ENCODE peak calls at places on chromosomes 4 and X, in six cellular contexts. One of them, this sample, is unnamed.

GRCh38 chr4:87835732-87836131 is 3.0 kb downstream of the MEPE start:
- DNase-seq in fibroblast of mammary gland: peak
- DNase-seq in dorsolateral prefrontal cortex: no peak
- DNase-seq in mucosa of descending colon: no peak
- DNase-seq in prostate gland: no peak
- DNase-seq in heart left ventricle: no peak
- DNase-seq in this sample: no peak

GRCh38 chrX:150693782-150694574 is 782 bp downstream of the MTMR1 start:
- DNase-seq in fibroblast of mammary gland: peak
- DNase-seq in dorsolateral prefrontal cortex: no peak
- DNase-seq in mucosa of descending colon: peak
- DNase-seq in prostate gland: peak
- DNase-seq in heart left ventricle: peak
- DNase-seq in this sample: peak

GRCh38 chr4:159778298-159778697 is 675.4 kb downstream of the RAPGEF2 start:
- DNase-seq in fibroblast of mammary gland: no peak
- DNase-seq in dorsolateral prefrontal cortex: no peak
- DNase-seq in mucosa of descending colon: no peak
- DNase-seq in prostate gland: no peak
- DNase-seq in heart left ventricle: no peak
- DNase-seq in this sample: no peak

GRCh38 chr4:124199755-124200154 is 512.8 kb downstream of the ANKRD50 start:
- DNase-seq in fibroblast of mammary gland: peak
- DNase-seq in dorsolateral prefrontal cortex: no peak
- DNase-seq in mucosa of descending colon: no peak
- DNase-seq in prostate gland: no peak
- DNase-seq in heart left ventricle: no peak
- DNase-seq in this sample: no peak

GRCh38 chr4:80266267-80266901 is at the start of gene FGF5:
- DNase-seq in fibroblast of mammary gland: peak
- DNase-seq in dorsolateral prefrontal cortex: no peak
- DNase-seq in mucosa of descending colon: peak
- DNase-seq in prostate gland: peak
- DNase-seq in heart left ventricle: peak
- DNase-seq in this sample: no peak

GRCh38 chrX:103413981-103414380 is 37.6 kb downstream of the BEX3 start:
- DNase-seq in fibroblast of mammary gland: no peak
- DNase-seq in dorsolateral prefrontal cortex: peak
- DNase-seq in mucosa of descending colon: no peak
- DNase-seq in prostate gland: no peak
- DNase-seq in heart left ventricle: no peak
- DNase-seq in this sample: no peak

GRCh38 chr4:85823295-85823694 is 348.3 kb downstream of the ARHGAP24 start:
- DNase-seq in fibroblast of mammary gland: peak
- DNase-seq in dorsolateral prefrontal cortex: no peak
- DNase-seq in mucosa of descending colon: no peak
- DNase-seq in prostate gland: no peak
- DNase-seq in heart left ventricle: no peak
- DNase-seq in this sample: no peak

GRCh38 chr4:112145326-112145819 is at the start of gene FAM241A:
- DNase-seq in fibroblast of mammary gland: peak
- DNase-seq in dorsolateral prefrontal cortex: peak
- DNase-seq in mucosa of descending colon: peak
- DNase-seq in prostate gland: peak
- DNase-seq in heart left ventricle: peak
- DNase-seq in this sample: peak

GRCh38 chrX:57821703-57822375 is 88.4 kb downstream of the ZXDA start:
- DNase-seq in fibroblast of mammary gland: peak
- DNase-seq in dorsolateral prefrontal cortex: no peak
- DNase-seq in mucosa of descending colon: no peak
- DNase-seq in prostate gland: peak
- DNase-seq in heart left ventricle: no peak
- DNase-seq in this sample: no peak

GRCh38 chr4:158008551-158009218 is 164.1 kb downstream of the GASK1B start:
- DNase-seq in fibroblast of mammary gland: peak
- DNase-seq in dorsolateral prefrontal cortex: no peak
- DNase-seq in mucosa of descending colon: no peak
- DNase-seq in prostate gland: peak
- DNase-seq in heart left ventricle: no peak
- DNase-seq in this sample: no peak

GRCh38 chr4:152342293-152342692 is 193.6 kb downstream of the FBXW7 start:
- DNase-seq in fibroblast of mammary gland: peak
- DNase-seq in dorsolateral prefrontal cortex: no peak
- DNase-seq in mucosa of descending colon: no peak
- DNase-seq in prostate gland: no peak
- DNase-seq in heart left ventricle: no peak
- DNase-seq in this sample: no peak

GRCh38 chr4:8865681-8866310 is 5.8 kb downstream of the HMX1 start:
- DNase-seq in fibroblast of mammary gland: no peak
- DNase-seq in dorsolateral prefrontal cortex: no peak
- DNase-seq in mucosa of descending colon: no peak
- DNase-seq in prostate gland: no peak
- DNase-seq in heart left ventricle: no peak
- DNase-seq in this sample: no peak

GRCh38 chr4:7988437-7988836 is 48.8 kb upstream of the AFAP1 start:
- DNase-seq in fibroblast of mammary gland: peak
- DNase-seq in dorsolateral prefrontal cortex: no peak
- DNase-seq in mucosa of descending colon: no peak
- DNase-seq in prostate gland: no peak
- DNase-seq in heart left ventricle: no peak
- DNase-seq in this sample: no peak

GRCh38 chr4:27094785-27095184 is 234.1 kb downstream of the STIM2 start:
- DNase-seq in fibroblast of mammary gland: no peak
- DNase-seq in dorsolateral prefrontal cortex: no peak
- DNase-seq in mucosa of descending colon: no peak
- DNase-seq in prostate gland: peak
- DNase-seq in heart left ventricle: no peak
- DNase-seq in this sample: no peak

GRCh38 chrX:114584434-114584943 is 603 bp downstream of the HTR2C start:
- DNase-seq in fibroblast of mammary gland: peak
- DNase-seq in dorsolateral prefrontal cortex: no peak
- DNase-seq in mucosa of descending colon: no peak
- DNase-seq in prostate gland: no peak
- DNase-seq in heart left ventricle: no peak
- DNase-seq in this sample: no peak

GRCh38 chr4:8534601-8535000 is 45.6 kb upstream of the GPR78 start:
- DNase-seq in fibroblast of mammary gland: no peak
- DNase-seq in dorsolateral prefrontal cortex: no peak
- DNase-seq in mucosa of descending colon: no peak
- DNase-seq in prostate gland: no peak
- DNase-seq in heart left ventricle: no peak
- DNase-seq in this sample: no peak

GRCh38 chr4:147683172-147683571 is 791 bp downstream of the PRMT9 start:
- DNase-seq in fibroblast of mammary gland: peak
- DNase-seq in dorsolateral prefrontal cortex: no peak
- DNase-seq in mucosa of descending colon: peak
- DNase-seq in prostate gland: no peak
- DNase-seq in heart left ventricle: no peak
- DNase-seq in this sample: peak

GRCh38 chr4:129167640-129168260 is 71.8 kb downstream of the C4orf33 start:
- DNase-seq in fibroblast of mammary gland: no peak
- DNase-seq in dorsolateral prefrontal cortex: no peak
- DNase-seq in mucosa of descending colon: no peak
- DNase-seq in prostate gland: no peak
- DNase-seq in heart left ventricle: no peak
- DNase-seq in this sample: no peak

GRCh38 chr4:89294583-89295244 is 12.9 kb downstream of the GPRIN3 start:
- DNase-seq in fibroblast of mammary gland: no peak
- DNase-seq in dorsolateral prefrontal cortex: no peak
- DNase-seq in mucosa of descending colon: no peak
- DNase-seq in prostate gland: no peak
- DNase-seq in heart left ventricle: no peak
- DNase-seq in this sample: no peak

GRCh38 chr4:100895572-100896197 is 377.9 kb upstream of the EMCN start:
- DNase-seq in fibroblast of mammary gland: peak
- DNase-seq in dorsolateral prefrontal cortex: no peak
- DNase-seq in mucosa of descending colon: peak
- DNase-seq in prostate gland: no peak
- DNase-seq in heart left ventricle: no peak
- DNase-seq in this sample: no peak

DNA sequence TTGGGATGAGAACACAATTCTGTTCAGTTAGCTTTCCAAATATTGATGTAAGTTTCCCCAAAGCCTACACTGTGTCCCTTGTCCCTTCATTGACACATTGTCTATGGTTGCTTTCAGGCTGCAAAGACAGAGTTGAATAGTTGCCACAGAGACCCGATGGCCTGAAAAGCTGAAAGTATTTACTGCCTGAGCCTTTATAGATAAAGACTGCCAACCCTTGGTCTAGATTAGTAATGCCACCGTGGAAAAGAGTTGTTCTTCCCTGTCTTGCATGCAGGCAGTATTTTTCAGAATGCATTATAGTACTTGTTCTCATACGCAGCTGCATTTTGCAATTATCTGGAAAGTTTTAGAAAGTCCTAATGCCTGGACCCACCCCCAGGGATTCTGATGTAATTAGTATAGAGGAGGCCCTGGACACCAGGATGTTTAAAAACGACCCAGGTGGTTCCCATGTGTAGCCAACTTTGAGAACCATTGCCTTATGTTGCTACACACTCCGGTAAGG is 180.8 kb downstream of the FRMPD4 start:
- DNase-seq in fibroblast of mammary gland: peak
- DNase-seq in dorsolateral prefrontal cortex: no peak
- DNase-seq in mucosa of descending colon: no peak
- DNase-seq in prostate gland: no peak
- DNase-seq in heart left ventricle: no peak
- DNase-seq in this sample: no peak
- TF ChIP-seq CTCF in fibroblast of mammary gland: no peak
- TF ChIP-seq CTCF in dorsolateral prefrontal cortex: no peak
- TF ChIP-seq CTCF in mucosa of descending colon: no peak
- TF ChIP-seq CTCF in prostate gland: no peak
- TF ChIP-seq CTCF in heart left ventricle: no peak
- TF ChIP-seq CTCF in this sample: no peak

GRCh38 chr4:10164877-10165283 is 48.3 kb upstream of the WDR1 start:
- DNase-seq in fibroblast of mammary gland: peak
- DNase-seq in dorsolateral prefrontal cortex: peak
- DNase-seq in mucosa of descending colon: peak
- DNase-seq in prostate gland: peak
- DNase-seq in heart left ventricle: no peak
- DNase-seq in this sample: no peak
- TF ChIP-seq CTCF in fibroblast of mammary gland: peak
- TF ChIP-seq CTCF in dorsolateral prefrontal cortex: peak
- TF ChIP-seq CTCF in mucosa of descending colon: no peak
- TF ChIP-seq CTCF in prostate gland: no peak
- TF ChIP-seq CTCF in heart left ventricle: peak
- TF ChIP-seq CTCF in this sample: peak

DNA sequence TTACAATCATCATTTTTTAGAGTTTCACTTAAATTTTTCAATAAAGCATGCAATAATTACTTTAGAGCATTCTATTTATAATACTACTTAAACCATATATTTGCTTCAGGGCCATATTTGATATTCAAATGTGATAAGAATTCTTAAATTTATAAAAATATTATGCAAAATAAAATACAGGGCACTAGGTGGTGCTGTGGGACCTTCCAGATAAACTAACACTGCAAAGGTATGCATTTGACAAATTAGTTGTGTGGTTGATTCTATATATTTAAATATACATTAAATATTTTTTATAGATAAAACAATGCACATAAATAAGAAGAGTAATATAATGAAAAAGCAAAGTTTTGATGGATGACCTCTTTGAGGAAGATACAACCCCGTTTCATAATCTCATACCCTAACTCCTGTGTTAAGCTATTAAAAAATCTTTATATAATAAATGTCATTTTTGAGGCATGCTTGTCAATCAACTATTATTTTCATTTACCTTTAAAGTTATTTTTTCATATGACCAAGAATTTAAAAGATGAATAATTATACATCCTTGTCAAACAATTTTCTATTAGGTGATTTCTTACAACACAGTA is 128.4 kb downstream of the REELD1 start:
- DNase-seq in fibroblast of mammary gland: peak
- DNase-seq in dorsolateral prefrontal cortex: no peak
- DNase-seq in mucosa of descending colon: no peak
- DNase-seq in prostate gland: peak
- DNase-seq in heart left ventricle: no peak
- DNase-seq in this sample: no peak
- TF ChIP-seq CTCF in fibroblast of mammary gland: peak
- TF ChIP-seq CTCF in dorsolateral prefrontal cortex: peak
- TF ChIP-seq CTCF in mucosa of descending colon: no peak
- TF ChIP-seq CTCF in prostate gland: no peak
- TF ChIP-seq CTCF in heart left ventricle: peak
- TF ChIP-seq CTCF in this sample: peak

GRCh38 chr4:166687828-166688227 is 546.5 kb downstream of the SPOCK3 start:
- DNase-seq in fibroblast of mammary gland: no peak
- DNase-seq in dorsolateral prefrontal cortex: no peak
- DNase-seq in mucosa of descending colon: no peak
- DNase-seq in prostate gland: no peak
- DNase-seq in heart left ventricle: no peak
- DNase-seq in this sample: no peak
- TF ChIP-seq CTCF in fibroblast of mammary gland: no peak
- TF ChIP-seq CTCF in dorsolateral prefrontal cortex: no peak
- TF ChIP-seq CTCF in mucosa of descending colon: no peak
- TF ChIP-seq CTCF in prostate gland: no peak
- TF ChIP-seq CTCF in heart left ventricle: no peak
- TF ChIP-seq CTCF in this sample: no peak